ENCODE peak calls at places on chromosomes 4 and X, in ten cellular contexts. P, Q, F, V, H, S, G, K, A and I are unnamed samples.

GRCh38 chr4:1113311-1114009 is at the start of gene RNF212:
- ATAC-seq in A (no peak), F (peak), K (peak), G (peak), H (no peak), V (no peak), S (peak), P (peak), Q (peak), I (peak)

GRCh38 chrX:117808413-117808812 is 308.2 kb downstream of the KLHL13 start:
- ATAC-seq in S (no peak), H (no peak), F (no peak), V (no peak), Q (no peak), G (no peak), A (no peak), P (no peak), K (no peak), I (no peak)

GRCh38 chr4:99157478-99157935 is 13.4 kb upstream of the ADH4 start:
- ATAC-seq in S (no peak), G (no peak), A (no peak), K (no peak), Q (no peak), P (peak), H (no peak), F (no peak), V (no peak), I (no peak)

GRCh38 chr4:24126776-24127175 is 236.9 kb upstream of the PPARGC1A start:
- ATAC-seq in K (no peak), P (no peak), H (no peak), A (no peak), S (no peak), Q (no peak), V (no peak), F (no peak), G (no peak), I (no peak)

GRCh38 chr4:44661940-44662622 is 10.7 kb upstream of the YIPF7 start:
- ATAC-seq in V (no peak), H (no peak), F (no peak), K (peak), P (no peak), A (no peak), G (no peak), S (no peak), Q (no peak), I (no peak)

GRCh38 chr4:185811509-185812364 is at the start of gene SORBS2:
- ATAC-seq in P (peak), H (peak), S (peak), F (no peak), A (peak), K (no peak), G (no peak), Q (peak), V (peak), I (peak)

GRCh38 chr4:168923526-168924194 is 86.4 kb downstream of the CBR4 start:
- ATAC-seq in P (peak), K (peak), A (peak), G (peak), Q (peak), F (no peak), S (peak), H (peak), V (no peak), I (peak)

GRCh38 chr4:28010543-28011235 is 1150.0 kb downstream of the STIM2 start:
- ATAC-seq in S (no peak), V (no peak), G (no peak), F (no peak), H (no peak), Q (no peak), A (no peak), K (no peak), P (no peak), I (no peak)

GRCh38 chr4:74152841-74153240 is 5.1 kb upstream of the MTHFD2L start:
- ATAC-seq in V (no peak), P (no peak), S (no peak), Q (no peak), H (no peak), G (no peak), K (no peak), A (no peak), F (no peak), I (no peak)

GRCh38 chrX:13938053-13938765 is 91.5 kb downstream of the GEMIN8 start:
- ATAC-seq in V (no peak), K (peak), H (peak), G (no peak), A (peak), F (no peak), Q (peak), S (peak), P (peak), I (peak)

GRCh38 chrX:136202889-136203288 is 48.3 kb downstream of the MAP7D3 start:
- ATAC-seq in Q (no peak), V (no peak), K (peak), H (peak), S (peak), G (no peak), F (no peak), A (no peak), P (no peak), I (no peak)